ENCODE peak calls at places on chromosomes 13 and 19, in five cellular contexts. D is tibial nerve, X is IMR-90, F is breast epithelium, G is stomach. U is an unnamed sample.
A peak's percentile ranks its signal among the peaks of the same experiment; 100 is the strongest.

GRCh38 chr19:628168-628567 is 5.2 kb downstream of the POLRMT start:
- DNase-seq in D (no peak), X (no peak), G (no peak), F (no peak), U (no peak)

GRCh38 chr13:27919934-27920676 is at the start of gene PDX1:
- DNase-seq in G (peak; percentile 70), D (no peak), F (no peak), X (no peak), U (no peak)

GRCh38 chr13:112657850-112658445 is 31.9 kb upstream of the ATP11A start:
- DNase-seq in D (no peak), G (no peak), F (peak; percentile 40), X (peak; percentile 81), U (no peak)

GRCh38 chr19:11064831-11065303 is 24.4 kb upstream of the LDLR start:
- DNase-seq in G (no peak), F (no peak), X (no peak), D (no peak), U (no peak)

GRCh38 chr19:55305983-55306562 is 19.1 kb downstream of the TMEM150B start:
- DNase-seq in X (no peak), D (no peak), F (no peak), G (no peak), U (no peak)

GRCh38 chr13:85798999-85799646 is at the start of gene SLITRK6:
- DNase-seq in G (no peak), D (no peak), F (no peak), X (peak; percentile 85), U (no peak)

GRCh38 chr13:97189943-97190342 is 32.2 kb upstream of the MBNL2 start:
- DNase-seq in F (no peak), G (no peak), X (no peak), D (no peak), U (no peak)

GRCh38 chr13:95256086-95256485 is 45.2 kb downstream of the ABCC4 start:
- DNase-seq in G (no peak), F (no peak), X (peak; percentile 97), D (no peak), U (peak; percentile 85)

GRCh38 chr19:6740589-6741348 is 1.3 kb downstream of the TRIP10 start:
- DNase-seq in F (no peak), X (peak; percentile 19), D (no peak), G (peak; percentile 45), U (peak; percentile 46)

GRCh38 chr19:46579286-46579944 is 21.7 kb upstream of the CALM3 start:
- DNase-seq in X (no peak), F (no peak), D (no peak), G (no peak), U (no peak)

GRCh38 chr19:8904597-8904996 is 72.4 kb downstream of the MBD3L1 start:
- DNase-seq in F (no peak), X (no peak), G (no peak), D (no peak), U (no peak)

GRCh38 chr13:49563513-49563912 is 21.8 kb downstream of the RCBTB1 start:
- DNase-seq in F (no peak), X (peak; percentile 28), D (no peak), G (no peak), U (no peak)

GRCh38 chr19:38264486-38265212 is at the start of gene SPINT2:
- DNase-seq in G (no peak), F (no peak), X (no peak), D (no peak), U (no peak)

GRCh38 chr19:5118026-5118425 is 149.1 kb downstream of the KDM4B start:
- DNase-seq in X (no peak), G (no peak), F (no peak), D (no peak), U (no peak)

GRCh38 chr13:99263386-99263785 is 5.2 kb upstream of the GPR18 start:
- DNase-seq in X (no peak), G (no peak), F (no peak), D (no peak), U (no peak)

GRCh38 chr19:3426433-3426832 is 53.9 kb downstream of the SMIM24 start:
- DNase-seq in X (no peak), D (no peak), G (no peak), F (no peak), U (no peak)

GRCh38 chr19:3420244-3420755 is 53.9 kb downstream of the NFIC start:
- DNase-seq in G (no peak), D (no peak), X (no peak), F (no peak), U (no peak)

GRCh38 chr19:3420909-3421619 is 54.7 kb downstream of the NFIC start:
- DNase-seq in X (no peak), G (no peak), F (no peak), D (no peak), U (no peak)

DNA sequence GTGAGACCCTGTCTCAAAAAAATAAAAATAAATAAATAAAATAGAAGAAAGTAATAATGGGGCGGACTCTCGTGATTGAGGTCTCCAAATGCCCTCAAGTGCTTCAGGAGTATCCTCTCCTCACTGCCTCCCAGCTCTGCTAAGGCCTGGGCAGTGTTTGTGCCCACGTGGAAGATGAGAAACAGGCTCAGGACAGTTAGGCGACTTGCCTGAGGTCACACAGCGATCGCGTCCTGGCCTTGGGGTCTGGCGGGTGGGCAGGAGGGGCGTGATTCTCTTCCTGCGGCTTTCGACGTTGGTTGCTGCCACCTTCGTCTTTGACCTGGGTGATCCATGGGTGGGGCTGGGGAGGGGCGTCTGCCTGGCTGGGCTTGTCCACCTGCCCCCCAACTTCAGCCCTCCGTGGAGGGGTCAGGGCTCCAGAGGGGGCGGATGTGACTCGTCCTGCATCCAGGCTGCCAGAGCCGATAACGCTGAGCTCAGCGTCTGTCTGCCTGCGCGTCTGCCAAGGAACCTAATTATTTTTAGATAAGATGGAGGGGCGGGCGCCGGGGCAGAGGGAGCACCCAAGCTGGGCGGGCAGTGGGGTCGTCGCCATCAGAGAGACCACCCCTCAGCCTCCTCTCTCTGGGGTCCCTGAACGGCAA is 56.9 kb downstream of the NFIC start:
- DNase-seq in X (peak; percentile 28), F (no peak), D (no peak), G (no peak), U (peak; percentile 45)
- H3K4me1 ChIP-seq in X (peaks cover 10% of the 10 kb centered on the region), F (peaks cover 4% of the 10 kb centered on the region), D (peaks cover 5% of the 10 kb centered on the region), G (peaks cover 13% of the 10 kb centered on the region), U (peaks cover 14% of the 10 kb centered on the region)

DNA sequence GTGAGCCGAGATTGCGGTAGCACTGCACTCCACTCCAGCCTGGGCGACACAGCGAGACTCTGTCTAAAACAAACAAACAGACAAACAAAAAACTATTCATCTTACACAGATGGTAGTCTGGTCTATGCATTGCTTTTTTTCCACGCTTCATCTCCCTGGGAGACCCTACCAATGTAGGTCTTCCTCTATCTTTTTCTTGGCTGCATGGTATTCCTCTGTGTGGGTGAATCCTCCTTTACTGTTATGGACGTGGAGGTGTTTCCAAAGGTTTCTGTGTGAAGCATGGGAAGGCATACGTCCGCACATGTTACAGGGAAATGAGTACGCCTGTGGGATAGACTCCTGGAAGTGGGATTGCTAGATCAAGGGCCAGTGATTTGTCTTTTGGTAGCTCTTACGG is 5.6 kb downstream of the BICRA start:
- DNase-seq in F (no peak), G (no peak), X (no peak), D (no peak), U (no peak)
- H3K4me1 ChIP-seq in F (peaks cover 19% of the 10 kb centered on the region), G (peaks cover 43% of the 10 kb centered on the region), X (peaks cover 22% of the 10 kb centered on the region), D (peaks cover 48% of the 10 kb centered on the region), U (peaks cover 28% of the 10 kb centered on the region)

DNA sequence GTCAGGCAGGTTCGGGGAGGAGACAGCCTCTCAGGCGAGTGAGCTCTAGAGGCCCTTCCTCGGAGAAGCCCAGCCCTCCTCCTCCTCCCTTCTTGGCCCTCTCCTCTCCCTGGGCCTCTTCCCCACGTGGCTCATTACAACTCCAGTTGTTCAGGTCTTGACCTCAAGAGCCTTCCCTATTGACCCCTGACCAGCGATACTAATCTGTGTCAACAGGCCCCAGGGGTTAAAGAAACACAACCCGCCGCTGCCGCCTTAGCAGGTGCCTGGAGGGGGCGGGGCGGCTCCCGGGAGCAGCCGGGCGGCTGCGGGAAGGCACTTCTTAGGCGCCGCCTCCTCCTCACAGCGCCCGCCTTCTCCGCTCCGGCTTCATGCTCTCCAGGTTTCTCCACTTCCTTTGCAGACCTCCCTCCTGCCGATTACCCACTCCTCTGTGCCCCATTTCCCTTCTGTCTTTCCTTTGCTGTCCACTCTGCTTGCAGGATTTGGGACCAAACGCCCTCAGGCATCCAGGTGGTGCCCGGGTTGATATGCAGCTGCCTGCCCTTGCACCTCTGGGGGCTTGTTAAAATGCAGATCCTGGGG is 51.0 kb downstream of the LYL1 start:
- DNase-seq in F (peak; percentile 67), G (peak; percentile 88), D (peak; percentile 56), X (peak; percentile 24), U (peak; percentile 49)
- H3K4me1 ChIP-seq in F (peaks cover 55% of the 10 kb centered on the region), G (peaks cover 69% of the 10 kb centered on the region), D (peaks cover 59% of the 10 kb centered on the region), X (peaks cover 56% of the 10 kb centered on the region), U (peaks cover 53% of the 10 kb centered on the region)

DNA sequence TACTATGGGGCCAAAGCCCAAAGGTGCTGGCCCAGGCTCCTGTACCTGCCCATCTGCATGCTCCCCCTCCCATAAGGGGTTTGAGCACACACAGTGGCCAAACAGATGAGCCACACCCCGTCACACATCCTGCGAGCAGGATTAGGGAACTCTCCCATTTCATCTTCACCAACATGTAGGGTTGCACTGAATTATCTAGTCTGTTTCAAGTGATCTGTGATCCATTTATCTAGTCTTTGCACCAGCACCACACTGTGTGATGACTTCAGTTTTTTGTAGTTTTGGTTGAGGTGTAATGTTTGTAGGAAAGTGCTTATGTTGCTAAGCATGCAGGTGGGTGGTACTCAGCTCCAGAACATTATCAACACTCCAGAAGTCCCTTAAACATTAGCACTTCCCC is 249.3 kb downstream of the MYO16 start:
- DNase-seq in F (no peak), D (no peak), G (no peak), X (no peak), U (no peak)
- H3K4me1 ChIP-seq in F (no peaks in the 10 kb centered on the region), D (no peaks in the 10 kb centered on the region), G (no peaks in the 10 kb centered on the region), X (peaks cover 1% of the 10 kb centered on the region), U (no peaks in the 10 kb centered on the region)

DNA sequence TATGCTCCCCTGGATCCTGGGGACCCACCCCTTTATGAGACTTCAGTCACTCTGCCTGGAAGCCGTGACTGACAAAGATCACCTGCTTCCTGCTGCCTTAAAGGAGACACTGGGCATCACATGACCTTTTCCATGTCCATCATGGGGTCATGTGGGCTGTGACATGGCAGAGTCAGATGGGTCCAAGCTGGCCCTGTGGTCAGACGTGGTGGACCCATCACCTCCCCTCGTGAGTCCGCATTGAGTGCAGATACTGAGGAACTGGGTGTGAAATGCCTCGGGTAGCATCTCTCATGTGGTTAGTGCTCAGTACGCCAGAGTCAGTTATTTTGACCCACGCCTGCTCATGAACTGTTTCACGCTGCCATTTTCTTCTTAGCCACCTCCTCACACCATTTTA is 27.1 kb downstream of the NKPD1 start:
- DNase-seq in G (no peak), X (no peak), F (no peak), D (no peak), U (no peak)
- H3K4me1 ChIP-seq in G (peaks cover 10% of the 10 kb centered on the region), X (peaks cover 2% of the 10 kb centered on the region), F (no peaks in the 10 kb centered on the region), D (peaks cover 7% of the 10 kb centered on the region), U (peaks cover 4% of the 10 kb centered on the region)

DNA sequence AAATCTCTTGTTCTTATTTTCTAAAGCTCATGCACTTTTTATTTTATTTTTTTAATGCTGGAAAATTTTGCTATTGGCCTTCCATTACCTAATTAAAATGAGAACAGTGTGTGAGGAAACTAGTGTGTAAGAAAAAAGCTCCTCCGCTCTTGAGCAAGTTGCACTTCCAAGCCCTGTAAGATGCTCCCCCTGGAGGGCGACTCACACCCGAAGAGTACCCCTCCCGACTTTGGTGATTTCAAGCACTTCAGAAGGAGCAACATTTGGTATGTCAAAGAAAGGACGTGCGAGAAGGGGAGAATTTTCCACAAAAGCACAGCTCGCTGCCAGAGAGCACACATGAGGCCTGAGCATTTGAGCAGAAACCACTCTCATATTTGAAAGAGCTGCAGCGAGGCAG is 504.3 kb downstream of the FGF9 start:
- DNase-seq in X (no peak), D (no peak), F (no peak), G (no peak), U (no peak)
- H3K4me1 ChIP-seq in X (peaks cover 3% of the 10 kb centered on the region), D (no peaks in the 10 kb centered on the region), F (no peaks in the 10 kb centered on the region), G (no peaks in the 10 kb centered on the region), U (no peaks in the 10 kb centered on the region)

GRCh38 chr19:18098891-18099622 is 1.5 kb downstream of the MAST3 start:
- DNase-seq in D (no peak), F (no peak), G (peak; percentile 32), X (no peak), U (no peak)
- H3K4me1 ChIP-seq in D (peaks cover 19% of the 10 kb centered on the region), F (peaks cover 11% of the 10 kb centered on the region), G (peaks cover 23% of the 10 kb centered on the region), X (peaks cover 8% of the 10 kb centered on the region), U (peaks cover 5% of the 10 kb centered on the region)

U was measured in endothelial cell of umbilical vein.